ENCODE peak calls at places on chromosomes 2 and 18, in four cellular contexts. P, H, B and F are unnamed samples.

GRCh38 chr2:128325665-128326181 is 7.1 kb upstream of the HS6ST1 start:
- DNase-seq in P (no peak), H (no peak), B (no peak), F (no peak)

GRCh38 chr2:200812122-200813022 is 662 bp downstream of the BZW1 start:
- DNase-seq in P (peak; percentile 55), H (no peak), B (peak; percentile 67), F (peak; percentile 62)

GRCh38 chr2:120511546-120512320 is 165.8 kb downstream of the INHBB start:
- DNase-seq in P (peak; percentile 37), H (no peak), B (no peak), F (peak; percentile 43)

GRCh38 chr18:21303913-21304312 is 61.9 kb downstream of the GREB1L start:
- DNase-seq in P (no peak), H (no peak), B (no peak), F (no peak)

GRCh38 chr2:136117909-136118818 is at the start of gene CXCR4:
- DNase-seq in P (peak; percentile 90), H (no peak), B (peak; percentile 65), F (peak; percentile 86)

GRCh38 chr2:182366625-182367024 is 60.2 kb downstream of the PDE1A start:
- DNase-seq in P (no peak), H (no peak), B (peak; percentile 29), F (no peak)

GRCh38 chr2:11370377-11371098 is 26.1 kb upstream of the ROCK2 start:
- DNase-seq in P (no peak), H (no peak), B (no peak), F (no peak)

GRCh38 chr2:68291317-68291716 is 28.4 kb downstream of the CNRIP1 start:
- DNase-seq in P (no peak), H (no peak), B (no peak), F (no peak)

GRCh38 chr18:59885579-59886163 is 14.1 kb upstream of the PMAIP1 start:
- DNase-seq in P (no peak), H (no peak), B (no peak), F (no peak)

GRCh38 chr2:39593439-39594393 is 72.0 kb upstream of the TMEM178A start:
- DNase-seq in P (peak; percentile 40), H (peak; percentile 37), B (peak; percentile 8), F (no peak)
- TF ChIP-seq CTCF in P (no peak), H (peak; percentile 79), B (peak; percentile 48), F (peak; percentile 55)

GRCh38 chr2:178674122-178674521 is 133.1 kb downstream of the TTN start:
- DNase-seq in P (no peak), H (no peak), B (no peak), F (no peak)
- TF ChIP-seq CTCF in P (no peak), H (no peak), B (no peak), F (no peak)

GRCh38 chr2:239375278-239376061 is 25.4 kb downstream of the HDAC4 start:
- DNase-seq in P (no peak), H (no peak), B (no peak), F (no peak)
- TF ChIP-seq CTCF in P (no peak), H (no peak), B (no peak), F (no peak)

DNA sequence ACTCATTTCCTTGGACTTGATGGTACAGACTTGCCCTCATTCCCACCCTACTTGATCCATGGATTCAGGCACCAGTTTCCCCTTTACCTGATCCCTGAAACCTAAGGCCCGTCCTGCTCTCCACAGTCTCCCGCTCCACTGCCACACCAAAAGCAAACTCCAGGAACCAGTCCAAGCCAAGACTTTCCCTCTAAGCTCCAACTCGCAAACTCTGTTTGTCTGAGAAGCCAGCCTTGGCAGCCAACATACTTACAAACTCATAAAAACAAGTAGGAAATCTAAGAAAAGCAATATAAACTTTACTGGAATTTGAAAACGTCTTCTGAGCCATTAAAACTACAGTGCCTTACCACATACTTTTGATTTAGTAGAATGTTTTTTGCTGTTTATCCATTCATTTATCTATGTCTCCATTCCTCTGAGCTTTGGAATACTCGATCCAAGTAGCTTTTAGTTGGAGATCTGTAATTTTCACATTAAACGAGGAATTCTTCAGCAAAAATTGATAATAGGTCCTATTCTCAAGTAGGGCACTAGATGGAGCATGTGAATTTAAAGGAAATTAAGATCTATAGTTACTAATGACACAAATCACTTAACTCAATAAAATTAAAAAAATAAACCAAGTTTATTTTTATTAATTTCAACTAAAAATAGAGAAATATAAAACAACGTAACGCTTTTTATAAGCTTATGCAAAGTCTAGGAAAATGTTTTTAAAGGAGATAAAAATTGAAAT is 199.7 kb downstream of the MYO3B start:
- DNase-seq in P (no peak), H (no peak), B (no peak), F (no peak)
- TF ChIP-seq CTCF in P (no peak), H (no peak), B (no peak), F (peak; percentile 34)

GRCh38 chr18:66621816-66622576 is 18.1 kb upstream of the CDH19 start:
- DNase-seq in P (no peak), H (no peak), B (no peak), F (no peak)

DNA sequence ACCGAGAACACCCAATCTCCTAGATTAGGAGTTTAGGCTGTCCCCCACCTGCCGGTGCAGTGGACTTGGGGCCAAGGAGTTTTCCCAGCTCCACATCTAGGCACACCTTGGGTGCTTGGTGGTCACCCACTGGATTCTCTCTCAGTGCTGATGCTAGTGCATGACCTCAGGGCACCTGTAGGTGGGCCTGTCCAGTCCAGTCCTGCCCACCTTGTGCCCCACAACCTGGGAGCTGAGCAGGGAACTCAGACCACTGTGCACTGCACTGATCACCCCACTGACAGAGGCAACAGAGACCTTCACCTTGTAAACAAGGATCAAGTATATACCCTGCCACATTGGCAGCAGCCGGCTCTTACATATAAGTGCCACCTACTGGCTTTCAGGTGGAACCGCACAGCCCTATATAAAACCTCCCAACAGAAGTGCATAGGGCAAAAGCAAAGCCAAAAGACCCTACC is 12.7 kb upstream of the CDH19 start:
- DNase-seq in P (peak; percentile 19), H (no peak), B (no peak), F (no peak)
- TF ChIP-seq CTCF in P (peak; percentile 62), H (no peak), B (no peak), F (peak; percentile 55)

DNA sequence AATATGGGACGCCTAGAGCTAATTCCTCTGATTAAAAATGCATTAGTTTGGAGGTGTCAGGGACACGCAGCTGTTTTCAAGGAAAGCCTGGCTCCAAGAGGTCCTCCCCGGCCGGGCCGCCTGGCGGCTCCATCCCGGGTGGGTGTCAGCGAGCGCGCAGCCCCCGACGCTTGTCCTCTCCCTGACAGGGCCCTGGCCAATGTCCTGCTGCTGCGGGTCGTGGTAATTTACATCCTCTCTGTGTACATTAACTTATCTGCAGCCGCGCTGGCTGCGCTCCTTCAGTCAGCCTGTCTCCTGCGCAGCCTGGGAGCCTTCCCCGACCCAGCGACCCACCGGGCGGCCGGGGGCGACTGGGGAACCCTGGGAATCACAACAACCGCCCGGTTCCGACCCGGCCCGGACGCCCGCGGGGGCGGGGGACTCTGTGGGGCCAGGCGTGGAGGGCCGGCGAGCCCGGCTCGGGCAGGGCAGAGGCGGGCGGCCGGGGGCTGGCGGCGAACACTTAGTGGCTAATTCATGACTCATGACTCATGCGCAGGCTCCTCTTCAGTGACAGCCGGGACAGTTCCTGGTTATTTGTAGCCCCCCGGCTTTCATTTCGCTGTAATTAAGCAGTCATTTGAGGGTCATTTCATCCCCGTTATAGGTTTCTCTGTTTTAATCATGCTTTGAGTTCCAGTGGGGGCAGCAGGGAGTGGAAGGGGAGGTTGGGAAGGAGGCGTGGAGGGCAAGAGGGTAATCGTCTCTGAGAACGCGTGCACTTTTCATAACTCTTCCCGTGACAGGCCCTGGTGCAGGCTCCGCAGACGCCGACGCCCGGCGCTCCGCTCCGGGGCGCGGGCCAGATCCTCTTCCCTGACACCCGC is 141.9 kb upstream of the CTAGE1 start:
- DNase-seq in P (peak; percentile 33), H (no peak), B (peak; percentile 35), F (peak; percentile 47)
- TF ChIP-seq CTCF in P (no peak), H (peak; percentile 42), B (peak; percentile 28), F (peak; percentile 53)